ENCODE peak calls at places on chromosomes 7 and 10, in five cellular contexts. One of them, this sample, is unnamed.

GRCh38 chr7:134435161-134435920 is 23.6 kb downstream of the AKR1B1 start:
- DNase-seq in CD8-positive, alpha-beta memory T cell: no peak
- DNase-seq in fibroblast of mammary gland: peak
- DNase-seq in coronary artery: peak
- DNase-seq in cardiac fibroblast: peak
- DNase-seq in this sample: peak

GRCh38 chr10:34156781-34157425 is 658.2 kb downstream of the PARD3 start:
- DNase-seq in coronary artery: no peak
- DNase-seq in cardiac fibroblast: peak
- DNase-seq in CD8-positive, alpha-beta memory T cell: no peak
- DNase-seq in fibroblast of mammary gland: peak
- DNase-seq in this sample: peak

GRCh38 chr7:155962191-155962967 is 150.1 kb upstream of the SHH start:
- DNase-seq in cardiac fibroblast: peak
- DNase-seq in coronary artery: no peak
- DNase-seq in CD8-positive, alpha-beta memory T cell: no peak
- DNase-seq in fibroblast of mammary gland: peak
- DNase-seq in this sample: peak

GRCh38 chr10:17865351-17865750 is 56.2 kb downstream of the MRC1 start:
- DNase-seq in cardiac fibroblast: no peak
- DNase-seq in fibroblast of mammary gland: no peak
- DNase-seq in coronary artery: no peak
- DNase-seq in CD8-positive, alpha-beta memory T cell: no peak
- DNase-seq in this sample: peak

GRCh38 chr10:12777840-12778585 is 223.5 kb downstream of the CCDC3 start:
- DNase-seq in cardiac fibroblast: no peak
- DNase-seq in CD8-positive, alpha-beta memory T cell: no peak
- DNase-seq in fibroblast of mammary gland: no peak
- DNase-seq in coronary artery: no peak
- DNase-seq in this sample: no peak

GRCh38 chr7:104791065-104791464 is 222.9 kb upstream of the KMT2E start:
- DNase-seq in coronary artery: no peak
- DNase-seq in CD8-positive, alpha-beta memory T cell: no peak
- DNase-seq in fibroblast of mammary gland: no peak
- DNase-seq in cardiac fibroblast: peak
- DNase-seq in this sample: peak

GRCh38 chr7:30648744-30649540 is 33.3 kb downstream of the CRHR2 start:
- DNase-seq in coronary artery: peak
- DNase-seq in CD8-positive, alpha-beta memory T cell: no peak
- DNase-seq in cardiac fibroblast: no peak
- DNase-seq in fibroblast of mammary gland: no peak
- DNase-seq in this sample: no peak

GRCh38 chr7:142357953-142358520 is 100.2 kb upstream of the PRSS58 start:
- DNase-seq in fibroblast of mammary gland: peak
- DNase-seq in cardiac fibroblast: peak
- DNase-seq in coronary artery: no peak
- DNase-seq in CD8-positive, alpha-beta memory T cell: no peak
- DNase-seq in this sample: peak

GRCh38 chr10:76920581-76920980 is 717.0 kb downstream of the KCNMA1 start:
- DNase-seq in coronary artery: no peak
- DNase-seq in cardiac fibroblast: no peak
- DNase-seq in CD8-positive, alpha-beta memory T cell: no peak
- DNase-seq in fibroblast of mammary gland: no peak
- DNase-seq in this sample: no peak

GRCh38 chr7:158705234-158705890 is 758 bp upstream of the NCAPG2 start:
- DNase-seq in coronary artery: no peak
- DNase-seq in CD8-positive, alpha-beta memory T cell: no peak
- DNase-seq in fibroblast of mammary gland: peak
- DNase-seq in cardiac fibroblast: no peak
- DNase-seq in this sample: peak

GRCh38 chr10:90999512-91000172 is 78.8 kb upstream of the ANKRD1 start:
- DNase-seq in coronary artery: no peak
- DNase-seq in cardiac fibroblast: no peak
- DNase-seq in fibroblast of mammary gland: no peak
- DNase-seq in CD8-positive, alpha-beta memory T cell: no peak
- DNase-seq in this sample: no peak

GRCh38 chr7:101108330-101108857 is 18.5 kb upstream of the SERPINE1 start:
- DNase-seq in cardiac fibroblast: peak
- DNase-seq in coronary artery: no peak
- DNase-seq in fibroblast of mammary gland: peak
- DNase-seq in CD8-positive, alpha-beta memory T cell: no peak
- DNase-seq in this sample: peak

GRCh38 chr7:21898265-21898930 is 47.3 kb downstream of the CDCA7L start:
- DNase-seq in CD8-positive, alpha-beta memory T cell: no peak
- DNase-seq in fibroblast of mammary gland: no peak
- DNase-seq in cardiac fibroblast: no peak
- DNase-seq in coronary artery: no peak
- DNase-seq in this sample: no peak

GRCh38 chr10:80405035-80405434 is 3.3 kb upstream of the PRXL2A start:
- DNase-seq in coronary artery: no peak
- DNase-seq in CD8-positive, alpha-beta memory T cell: no peak
- DNase-seq in fibroblast of mammary gland: no peak
- DNase-seq in cardiac fibroblast: no peak
- DNase-seq in this sample: no peak

GRCh38 chr7:108528183-108528712 is 2.3 kb upstream of the PNPLA8 start:
- DNase-seq in fibroblast of mammary gland: no peak
- DNase-seq in coronary artery: no peak
- DNase-seq in cardiac fibroblast: no peak
- DNase-seq in CD8-positive, alpha-beta memory T cell: no peak
- DNase-seq in this sample: no peak

GRCh38 chr7:108526768-108527017 is 758 bp upstream of the PNPLA8 start:
- DNase-seq in CD8-positive, alpha-beta memory T cell: no peak
- DNase-seq in cardiac fibroblast: no peak
- DNase-seq in fibroblast of mammary gland: no peak
- DNase-seq in coronary artery: no peak
- DNase-seq in this sample: no peak

GRCh38 chr7:108525985-108526767 is at the start of gene PNPLA8:
- DNase-seq in coronary artery: peak
- DNase-seq in cardiac fibroblast: peak
- DNase-seq in CD8-positive, alpha-beta memory T cell: peak
- DNase-seq in fibroblast of mammary gland: peak
- DNase-seq in this sample: peak

GRCh38 chr7:108525327-108525984 is 479 bp downstream of the PNPLA8 start:
- DNase-seq in CD8-positive, alpha-beta memory T cell: peak
- DNase-seq in fibroblast of mammary gland: peak
- DNase-seq in cardiac fibroblast: peak
- DNase-seq in coronary artery: no peak
- DNase-seq in this sample: peak

DNA sequence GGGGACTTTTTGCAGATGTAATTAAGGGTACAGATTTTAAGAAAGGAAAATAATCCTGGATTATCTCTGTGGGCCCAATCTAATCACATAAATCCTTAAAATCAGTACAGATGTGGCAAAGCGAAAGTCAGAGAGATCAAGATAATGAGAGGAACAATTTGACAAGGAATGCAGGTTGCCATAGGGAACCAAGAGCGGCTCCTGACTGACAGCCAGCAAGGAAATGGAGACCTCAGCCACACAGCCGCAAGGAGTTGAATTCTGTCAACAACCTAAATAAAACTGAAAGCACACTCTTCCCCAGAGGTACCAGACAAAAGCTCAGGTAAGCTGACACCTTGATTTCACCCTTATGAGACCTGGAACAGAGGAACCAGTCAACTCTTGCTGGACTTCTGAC is 3.4 kb upstream of the PNPLA8 start:
- DNase-seq in CD8-positive, alpha-beta memory T cell: no peak
- DNase-seq in coronary artery: no peak
- DNase-seq in fibroblast of mammary gland: no peak
- DNase-seq in cardiac fibroblast: no peak
- DNase-seq in this sample: no peak
- H3K4me3 ChIP-seq in CD8-positive, alpha-beta memory T cell: no peak
- H3K4me3 ChIP-seq in coronary artery: no peak
- H3K4me3 ChIP-seq in fibroblast of mammary gland: no peak
- H3K4me3 ChIP-seq in cardiac fibroblast: no peak
- H3K4me3 ChIP-seq in this sample: no peak

GRCh38 chr7:36129048-36129534 is 24.0 kb upstream of the EEPD1 start:
- DNase-seq in coronary artery: no peak
- DNase-seq in cardiac fibroblast: peak
- DNase-seq in CD8-positive, alpha-beta memory T cell: no peak
- DNase-seq in fibroblast of mammary gland: peak
- DNase-seq in this sample: peak
- H3K4me3 ChIP-seq in coronary artery: peak
- H3K4me3 ChIP-seq in cardiac fibroblast: no peak
- H3K4me3 ChIP-seq in CD8-positive, alpha-beta memory T cell: no peak
- H3K4me3 ChIP-seq in fibroblast of mammary gland: no peak
- H3K4me3 ChIP-seq in this sample: no peak

GRCh38 chr10:97433430-97434001 is 7.5 kb downstream of the PGAM1 start:
- DNase-seq in cardiac fibroblast: no peak
- DNase-seq in coronary artery: no peak
- DNase-seq in fibroblast of mammary gland: no peak
- DNase-seq in CD8-positive, alpha-beta memory T cell: no peak
- DNase-seq in this sample: no peak

GRCh38 chr10:97425964-97426775 is at the start of gene PGAM1:
- DNase-seq in CD8-positive, alpha-beta memory T cell: peak
- DNase-seq in cardiac fibroblast: peak
- DNase-seq in coronary artery: peak
- DNase-seq in fibroblast of mammary gland: peak
- DNase-seq in this sample: peak

GRCh38 chr10:97426776-97427570 is 982 bp downstream of the PGAM1 start:
- DNase-seq in cardiac fibroblast: peak
- DNase-seq in CD8-positive, alpha-beta memory T cell: no peak
- DNase-seq in fibroblast of mammary gland: no peak
- DNase-seq in coronary artery: no peak
- DNase-seq in this sample: peak

GRCh38 chr10:97427571-97428179 is 1.7 kb downstream of the PGAM1 start:
- DNase-seq in CD8-positive, alpha-beta memory T cell: no peak
- DNase-seq in cardiac fibroblast: peak
- DNase-seq in fibroblast of mammary gland: peak
- DNase-seq in coronary artery: no peak
- DNase-seq in this sample: peak

GRCh38 chr10:97428572-97428981 is 2.6 kb downstream of the PGAM1 start:
- DNase-seq in CD8-positive, alpha-beta memory T cell: peak
- DNase-seq in cardiac fibroblast: peak
- DNase-seq in fibroblast of mammary gland: peak
- DNase-seq in coronary artery: no peak
- DNase-seq in this sample: peak
- H3K4me3 ChIP-seq in CD8-positive, alpha-beta memory T cell: peak
- H3K4me3 ChIP-seq in cardiac fibroblast: peak
- H3K4me3 ChIP-seq in fibroblast of mammary gland: peak
- H3K4me3 ChIP-seq in coronary artery: no peak
- H3K4me3 ChIP-seq in this sample: peak

GRCh38 chr10:110529596-110530011 is 31.9 kb downstream of the DUSP5 start:
- DNase-seq in coronary artery: no peak
- DNase-seq in cardiac fibroblast: no peak
- DNase-seq in fibroblast of mammary gland: no peak
- DNase-seq in CD8-positive, alpha-beta memory T cell: peak
- DNase-seq in this sample: no peak
- H3K4me3 ChIP-seq in coronary artery: no peak
- H3K4me3 ChIP-seq in cardiac fibroblast: no peak
- H3K4me3 ChIP-seq in fibroblast of mammary gland: no peak
- H3K4me3 ChIP-seq in CD8-positive, alpha-beta memory T cell: no peak
- H3K4me3 ChIP-seq in this sample: no peak

DNA sequence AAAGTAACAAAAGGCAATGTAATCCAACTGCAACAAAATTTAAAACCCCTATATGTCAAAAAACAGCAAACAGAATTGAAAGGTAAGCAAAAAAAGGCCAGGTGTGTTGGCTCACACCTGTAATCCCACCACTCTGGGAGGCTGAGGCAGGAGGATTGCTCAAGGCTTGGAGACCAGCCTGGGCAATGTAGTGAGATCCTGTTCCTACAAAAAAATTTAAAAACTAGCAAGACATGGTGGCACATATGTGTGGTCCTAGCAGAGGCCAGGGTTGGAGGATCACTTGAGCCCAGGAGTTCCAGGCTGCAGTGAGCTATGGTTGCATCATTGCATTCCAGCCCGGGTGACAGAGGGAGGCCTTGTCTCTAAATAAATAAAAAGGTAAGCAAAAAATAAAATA is 212.1 kb upstream of the KLF14 start:
- DNase-seq in cardiac fibroblast: peak
- DNase-seq in CD8-positive, alpha-beta memory T cell: no peak
- DNase-seq in coronary artery: no peak
- DNase-seq in fibroblast of mammary gland: no peak
- DNase-seq in this sample: no peak
- H3K4me3 ChIP-seq in cardiac fibroblast: no peak
- H3K4me3 ChIP-seq in CD8-positive, alpha-beta memory T cell: no peak
- H3K4me3 ChIP-seq in coronary artery: no peak
- H3K4me3 ChIP-seq in fibroblast of mammary gland: no peak
- H3K4me3 ChIP-seq in this sample: no peak

GRCh38 chr10:114239994-114240345 is 916 bp downstream of the VWA2 start:
- DNase-seq in CD8-positive, alpha-beta memory T cell: no peak
- DNase-seq in coronary artery: no peak
- DNase-seq in cardiac fibroblast: no peak
- DNase-seq in fibroblast of mammary gland: no peak
- DNase-seq in this sample: no peak
- H3K4me3 ChIP-seq in CD8-positive, alpha-beta memory T cell: no peak
- H3K4me3 ChIP-seq in coronary artery: no peak
- H3K4me3 ChIP-seq in cardiac fibroblast: no peak
- H3K4me3 ChIP-seq in fibroblast of mammary gland: no peak
- H3K4me3 ChIP-seq in this sample: no peak

GRCh38 chr10:5547934-5548660 is 23.3 kb downstream of the CALML3 start:
- DNase-seq in fibroblast of mammary gland: no peak
- DNase-seq in CD8-positive, alpha-beta memory T cell: no peak
- DNase-seq in coronary artery: no peak
- DNase-seq in cardiac fibroblast: peak
- DNase-seq in this sample: peak
- H3K4me3 ChIP-seq in fibroblast of mammary gland: no peak
- H3K4me3 ChIP-seq in CD8-positive, alpha-beta memory T cell: no peak
- H3K4me3 ChIP-seq in coronary artery: peak
- H3K4me3 ChIP-seq in cardiac fibroblast: no peak
- H3K4me3 ChIP-seq in this sample: peak